ENCODE peak calls at places on chromosomes 1 and 21, in four cellular contexts. U, E, T and D are unnamed samples.

GRCh38 chr1:117045644-117046043 is 14.5 kb upstream of the TTF2 start:
- DNase-seq in T (no peak), E (no peak), U (no peak), D (no peak)

GRCh38 chr1:193355179-193355578 is 168.8 kb upstream of the B3GALT2 start:
- DNase-seq in U (no peak), E (no peak), T (no peak), D (peak; percentile 81)

GRCh38 chr1:235277709-235278108 is 50.3 kb downstream of the ARID4B start:
- DNase-seq in U (no peak), E (no peak), T (no peak), D (no peak)

GRCh38 chr1:180915426-180915965 is 2.8 kb downstream of the KIAA1614 start:
- DNase-seq in U (no peak), E (no peak), T (peak; percentile 64), D (no peak)

GRCh38 chr1:46587072-46587471 is 17.0 kb downstream of the MKNK1 start:
- DNase-seq in T (no peak), U (no peak), E (no peak), D (no peak)

GRCh38 chr1:210372491-210372890 is 43.8 kb downstream of the HHAT start:
- DNase-seq in T (no peak), E (no peak), U (no peak), D (no peak)

GRCh38 chr21:36419996-36420395 is 34.8 kb downstream of the CHAF1B start:
- DNase-seq in U (peak; percentile 84), E (no peak), T (peak; percentile 90), D (peak; percentile 63)

GRCh38 chr1:149916927-149917310 is 725 bp downstream of the SV2A start:
- DNase-seq in E (no peak), T (no peak), U (no peak), D (no peak)

GRCh38 chr1:156257711-156258110 is 9.9 kb upstream of the PAQR6 start:
- DNase-seq in T (no peak), E (no peak), U (no peak), D (no peak)

GRCh38 chr1:167673285-167673684 is 43.3 kb downstream of the RCSD1 start:
- DNase-seq in E (no peak), T (no peak), U (no peak), D (no peak)

GRCh38 chr21:18245493-18245967 is 897 bp downstream of the CHODL start:
- DNase-seq in U (no peak), E (no peak), T (no peak), D (peak; percentile 39)

GRCh38 chr1:231106347-231106746 is 55.5 kb upstream of the TRIM67 start:
- DNase-seq in U (no peak), E (no peak), T (no peak), D (no peak)

GRCh38 chr21:16578912-16579311 is 849.1 kb downstream of the USP25 start:
- DNase-seq in U (no peak), E (no peak), T (no peak), D (no peak)

GRCh38 chr1:181099152-181100014 is 10.9 kb downstream of the IER5 start:
- DNase-seq in E (peak; percentile 95), T (no peak), U (no peak), D (no peak)

GRCh38 chr1:193121616-193122593 is at the start of gene CDC73:
- DNase-seq in U (peak; percentile 97), T (peak; percentile 96), E (peak; percentile 89), D (peak; percentile 89)

GRCh38 chr1:72397786-72398185 is 115.4 kb upstream of the NEGR1 start:
- DNase-seq in U (no peak), E (no peak), T (no peak), D (no peak)

GRCh38 chr1:248811514-248812490 is 13.9 kb downstream of the SH3BP5L start:
- DNase-seq in U (peak; percentile 36), T (peak; percentile 28), E (no peak), D (no peak)

GRCh38 chr21:29656504-29657227 is 283.1 kb downstream of the GRIK1 start:
- DNase-seq in U (no peak), T (peak; percentile 87), E (no peak), D (no peak)

GRCh38 chr1:59477286-59477685 is 180.4 kb downstream of the FGGY start:
- DNase-seq in E (no peak), T (no peak), U (no peak), D (no peak)

GRCh38 chr1:7857951-7858350 is 5.1 kb upstream of the UTS2 start:
- DNase-seq in E (no peak), T (no peak), U (no peak), D (no peak)
- TF ChIP-seq CREM in E (no peak), T (no peak), U (no peak), D (no peak)

GRCh38 chr1:77383236-77383635 is 101.4 kb downstream of the AK5 start:
- DNase-seq in E (no peak), U (no peak), T (no peak), D (no peak)

GRCh38 chr1:77378723-77379533 is 97.1 kb downstream of the AK5 start:
- DNase-seq in T (no peak), U (no peak), E (no peak), D (no peak)

GRCh38 chr1:77386276-77386675 is 104.5 kb downstream of the AK5 start:
- DNase-seq in E (no peak), U (no peak), T (no peak), D (no peak)

GRCh38 chr1:77385551-77385950 is 103.7 kb downstream of the AK5 start:
- DNase-seq in E (no peak), T (no peak), U (no peak), D (no peak)

GRCh38 chr1:77382361-77382760 is 100.5 kb downstream of the AK5 start:
- DNase-seq in U (no peak), T (no peak), E (no peak), D (no peak)
- TF ChIP-seq CREM in U (no peak), T (no peak), E (no peak), D (no peak)

GRCh38 chr1:57007948-57008347 is 42.1 kb upstream of the C8B start:
- DNase-seq in T (no peak), E (no peak), U (no peak), D (no peak)
- TF ChIP-seq CREM in T (no peak), E (no peak), U (no peak), D (no peak)

DNA sequence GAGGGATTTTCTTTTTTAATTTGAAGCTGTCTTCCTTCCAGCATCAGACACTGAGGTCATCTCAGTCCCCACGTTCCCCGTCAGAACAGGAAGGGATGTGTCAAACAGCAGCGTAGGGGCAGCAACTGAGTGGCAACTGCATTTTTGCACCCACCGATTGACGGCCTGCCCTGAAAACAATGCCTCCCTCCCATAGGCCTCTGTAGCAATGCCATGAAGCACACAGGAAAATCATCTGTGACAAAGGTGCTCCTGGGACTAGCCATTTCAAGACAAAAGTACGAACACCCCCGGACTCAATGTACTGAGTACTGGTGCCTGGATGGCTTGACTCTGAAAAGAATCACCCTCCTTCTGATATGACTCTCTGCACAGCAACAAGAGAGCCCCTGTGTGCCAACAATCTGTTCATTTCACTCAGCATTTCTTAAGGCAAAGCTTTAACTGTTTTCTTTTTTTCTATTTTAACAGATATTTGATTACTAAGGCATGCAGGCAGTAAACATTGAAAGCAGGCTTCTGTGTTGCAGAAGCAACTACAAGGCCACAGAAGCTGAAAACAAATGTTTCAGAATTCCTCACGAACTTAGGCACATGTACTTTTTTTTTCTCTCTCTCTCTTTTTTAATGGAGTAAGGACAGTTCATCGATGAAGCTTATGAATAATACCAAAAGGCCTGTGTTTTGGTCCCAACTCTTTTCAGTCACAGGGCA is 36.9 kb downstream of the LPAR3 start:
- DNase-seq in U (no peak), T (no peak), E (no peak), D (no peak)
- TF ChIP-seq CREM in U (no peak), T (no peak), E (no peak), D (no peak)